ENCODE peak calls at places on chromosomes 4 and X, in five cellular contexts. H is HCT116, M is endothelial cell of umbilical vein, F is GM23338, I is K562. Z is an unnamed sample.

GRCh38 chr4:139416073-139416673 is 37.7 kb upstream of the RAB33B start:
- DNase-seq in H (peak), M (peak), F (peak), I (peak), Z (no peak)

GRCh38 chr4:161704040-161704439 is 459.8 kb downstream of the FSTL5 start:
- DNase-seq in H (no peak), M (no peak), F (no peak), I (no peak), Z (no peak)

GRCh38 chr4:144578681-144579080 is 67.3 kb upstream of the HHIP start:
- DNase-seq in H (no peak), M (no peak), F (no peak), I (no peak), Z (no peak)

GRCh38 chr4:182449186-182449880 is 206.1 kb downstream of the TENM3 start:
- DNase-seq in H (no peak), M (peak), F (peak), I (no peak), Z (no peak)

GRCh38 chr4:107997001-107997788 is 7.5 kb downstream of the HADH start:
- DNase-seq in H (no peak), M (no peak), F (no peak), I (no peak), Z (no peak)

GRCh38 chr4:109588176-109588575 is 28.1 kb downstream of the MCUB start:
- DNase-seq in H (no peak), M (no peak), F (no peak), I (no peak), Z (no peak)

GRCh38 chrX:10040961-10041360 is 73.8 kb downstream of the CLDN34 start:
- DNase-seq in H (no peak), M (no peak), F (no peak), I (no peak), Z (no peak)

GRCh38 chrX:78063687-78064086 is 40.4 kb upstream of the PGK1 start:
- DNase-seq in H (no peak), M (no peak), F (no peak), I (no peak), Z (no peak)

GRCh38 chr4:76987153-76987562 is 37.6 kb downstream of the SEPTIN11 start:
- DNase-seq in H (no peak), M (no peak), F (peak), I (no peak), Z (peak)

GRCh38 chr4:2484169-2484568 is 15.3 kb downstream of the RNF4 start:
- DNase-seq in H (no peak), M (no peak), F (no peak), I (no peak), Z (no peak)

GRCh38 chr4:52791936-52792335 is 40.7 kb upstream of the ERVMER34-1 start:
- DNase-seq in H (no peak), M (no peak), F (no peak), I (no peak), Z (no peak)

GRCh38 chr4:122758033-122758432 is 25.5 kb downstream of the BBS12 start:
- DNase-seq in H (peak), M (peak), F (peak), I (peak), Z (no peak)

GRCh38 chr4:26334366-26334765 is 13.6 kb downstream of the RBPJ start:
- DNase-seq in H (no peak), M (no peak), F (no peak), I (no peak), Z (no peak)

GRCh38 chrX:136636121-136636520 is 11.8 kb upstream of the CD40LG start:
- DNase-seq in H (no peak), M (no peak), F (peak), I (no peak), Z (no peak)

GRCh38 chrX:47481160-47481559 is 1.9 kb downstream of the ZNF41 start:
- DNase-seq in H (no peak), M (no peak), F (no peak), I (no peak), Z (no peak)

GRCh38 chr4:104915373-104915772 is 231.3 kb upstream of the TET2 start:
- DNase-seq in H (no peak), M (no peak), F (no peak), I (no peak), Z (no peak)

GRCh38 chr4:169379688-169380087 is 108.9 kb upstream of the SH3RF1 start:
- DNase-seq in H (no peak), M (no peak), F (no peak), I (no peak), Z (no peak)

GRCh38 chr4:108072300-108072699 is 82.6 kb downstream of the HADH start:
- DNase-seq in H (no peak), M (no peak), F (no peak), I (no peak), Z (no peak)

GRCh38 chr4:185710487-185710995 is 101.5 kb downstream of the SORBS2 start:
- DNase-seq in H (no peak), M (no peak), F (no peak), I (no peak), Z (no peak)

GRCh38 chr4:185711764-185712163 is 100.2 kb downstream of the SORBS2 start:
- DNase-seq in H (no peak), M (peak), F (no peak), I (no peak), Z (no peak)

GRCh38 chr4:185712350-185713024 is 99.5 kb downstream of the SORBS2 start:
- DNase-seq in H (no peak), M (no peak), F (peak), I (no peak), Z (no peak)

GRCh38 chr4:185709802-185710486 is 102.0 kb downstream of the SORBS2 start:
- DNase-seq in H (no peak), M (no peak), F (no peak), I (no peak), Z (no peak)

GRCh38 chr4:185708348-185708747 is 103.6 kb downstream of the SORBS2 start:
- DNase-seq in H (no peak), M (peak), F (no peak), I (no peak), Z (no peak)
- TF ChIP-seq POLR2AphosphoS5 in H (no peak), M (no peak), F (no peak), I (no peak), Z (peak)

GRCh38 chr4:103024996-103025395 is 5.5 kb upstream of the SLC9B1 start:
- DNase-seq in H (no peak), M (no peak), F (no peak), I (no peak), Z (no peak)

GRCh38 chr4:103026868-103027267 is 7.4 kb upstream of the SLC9B1 start:
- DNase-seq in H (no peak), M (no peak), F (no peak), I (no peak), Z (no peak)

GRCh38 chr4:103019319-103020124 is at the start of gene SLC9B1:
- DNase-seq in H (peak), M (peak), F (peak), I (peak), Z (peak)

GRCh38 chr4:103018391-103019318 is 850 bp downstream of the SLC9B1 start:
- DNase-seq in H (peak), M (no peak), F (peak), I (peak), Z (no peak)

GRCh38 chr4:103021120-103021519 is 1.6 kb upstream of the SLC9B1 start:
- DNase-seq in H (no peak), M (no peak), F (no peak), I (no peak), Z (no peak)
- TF ChIP-seq POLR2AphosphoS5 in H (no peak), M (no peak), F (no peak), I (no peak), Z (no peak)

DNA sequence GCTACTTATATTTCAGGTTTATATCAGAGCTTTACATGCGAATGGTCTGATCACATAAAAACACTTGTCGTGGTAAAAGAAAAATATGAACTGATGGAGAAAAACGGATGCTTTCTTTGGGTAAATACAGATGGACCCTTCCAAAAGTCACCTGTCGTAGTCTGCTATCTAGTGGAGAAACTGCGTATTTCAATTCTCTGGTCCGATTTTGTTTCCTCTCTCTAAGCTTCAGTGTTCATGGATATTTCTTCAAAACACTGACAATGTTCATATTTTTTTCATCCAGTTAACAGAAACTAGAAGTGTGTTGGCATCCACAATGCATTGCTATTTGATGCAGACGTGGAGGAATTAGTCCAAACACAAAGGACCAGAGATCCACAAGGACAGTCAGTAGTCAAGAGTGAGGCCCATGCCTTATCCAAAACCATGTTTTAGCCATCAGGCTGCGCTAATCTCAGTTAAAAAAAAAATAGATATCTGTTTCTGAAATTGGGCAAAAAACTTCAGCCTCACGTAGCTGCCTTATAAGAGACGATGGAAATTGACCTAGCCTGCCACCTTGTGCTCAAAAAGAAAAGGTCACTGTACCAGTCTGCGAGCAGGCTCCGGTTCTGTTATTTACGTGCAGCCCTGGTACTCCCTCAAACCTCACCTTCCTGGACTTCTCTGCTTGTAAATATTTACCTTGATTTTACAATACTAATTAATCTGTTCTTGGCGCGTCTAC is 16.0 kb downstream of the MEPE start:
- DNase-seq in H (peak), M (peak), F (peak), I (peak), Z (peak)
- TF ChIP-seq POLR2AphosphoS5 in H (no peak), M (no peak), F (no peak), I (no peak), Z (no peak)

GRCh38 chr4:119284876-119285611 is 36.9 kb downstream of the FABP2 start:
- DNase-seq in H (no peak), M (peak), F (no peak), I (no peak), Z (no peak)
- TF ChIP-seq POLR2AphosphoS5 in H (no peak), M (no peak), F (no peak), I (no peak), Z (no peak)

GRCh38 chr4:165164257-165164656 is 43.1 kb upstream of the KLHL2 start:
- DNase-seq in H (no peak), M (no peak), F (no peak), I (no peak), Z (no peak)
- TF ChIP-seq POLR2AphosphoS5 in H (no peak), M (no peak), F (no peak), I (no peak), Z (no peak)

GRCh38 chr4:8325284-8325973 is 55.9 kb downstream of the HTRA3 start:
- DNase-seq in H (no peak), M (no peak), F (no peak), I (no peak), Z (peak)
- TF ChIP-seq POLR2AphosphoS5 in H (no peak), M (no peak), F (no peak), I (no peak), Z (no peak)

GRCh38 chr4:147770831-147771230 is 38.9 kb downstream of the ARHGAP10 start:
- DNase-seq in H (no peak), M (no peak), F (no peak), I (no peak), Z (no peak)

GRCh38 chr4:147769386-147769785 is 37.5 kb downstream of the ARHGAP10 start:
- DNase-seq in H (no peak), M (no peak), F (no peak), I (no peak), Z (no peak)

GRCh38 chr4:147773261-147774184 is 41.6 kb downstream of the ARHGAP10 start:
- DNase-seq in H (no peak), M (peak), F (no peak), I (no peak), Z (no peak)

GRCh38 chr4:147772056-147772455 is 40.2 kb downstream of the ARHGAP10 start:
- DNase-seq in H (no peak), M (no peak), F (no peak), I (no peak), Z (peak)

GRCh38 chr4:147772459-147772969 is 40.6 kb downstream of the ARHGAP10 start:
- DNase-seq in H (no peak), M (peak), F (no peak), I (no peak), Z (no peak)
- TF ChIP-seq POLR2AphosphoS5 in H (no peak), M (no peak), F (no peak), I (no peak), Z (no peak)